ENCODE peak calls at places on chromosomes 4 and X, in ten cellular contexts. One of them, this sample, is unnamed.

GRCh38 chr4:165209796-165210195 is 2.4 kb downstream of the KLHL2 start:
- DNase-seq in DND-41: no peak
- DNase-seq in IMR-90: no peak
- DNase-seq in fibroblast of lung: no peak
- DNase-seq in neural progenitor cell: no peak
- DNase-seq in PC-3: peak
- DNase-seq in NT2/D1: no peak
- DNase-seq in HepG2: no peak
- DNase-seq in H9: no peak
- DNase-seq in mammary epithelial cell: no peak
- DNase-seq in this sample: no peak

GRCh38 chrX:153460826-153461225 is 9.6 kb downstream of the HAUS7 start:
- DNase-seq in fibroblast of lung: peak
- DNase-seq in PC-3: peak
- DNase-seq in DND-41: peak
- DNase-seq in mammary epithelial cell: no peak
- DNase-seq in HepG2: peak
- DNase-seq in NT2/D1: no peak
- DNase-seq in neural progenitor cell: peak
- DNase-seq in H9: peak
- DNase-seq in IMR-90: peak
- DNase-seq in this sample: peak

GRCh38 chrX:37302569-37302968 is 46.6 kb upstream of the PRRG1 start:
- DNase-seq in mammary epithelial cell: peak
- DNase-seq in neural progenitor cell: peak
- DNase-seq in IMR-90: peak
- DNase-seq in NT2/D1: no peak
- DNase-seq in fibroblast of lung: peak
- DNase-seq in DND-41: no peak
- DNase-seq in PC-3: peak
- DNase-seq in H9: peak
- DNase-seq in HepG2: peak
- DNase-seq in this sample: no peak

GRCh38 chrX:69546417-69546816 is 42.3 kb downstream of the NALF2 start:
- DNase-seq in DND-41: no peak
- DNase-seq in PC-3: no peak
- DNase-seq in IMR-90: no peak
- DNase-seq in neural progenitor cell: no peak
- DNase-seq in HepG2: peak
- DNase-seq in mammary epithelial cell: no peak
- DNase-seq in NT2/D1: no peak
- DNase-seq in H9: peak
- DNase-seq in fibroblast of lung: no peak
- DNase-seq in this sample: peak

GRCh38 chr4:91028223-91028622 is 901.0 kb downstream of the CCSER1 start:
- DNase-seq in fibroblast of lung: no peak
- DNase-seq in NT2/D1: no peak
- DNase-seq in IMR-90: no peak
- DNase-seq in H9: no peak
- DNase-seq in neural progenitor cell: no peak
- DNase-seq in mammary epithelial cell: no peak
- DNase-seq in HepG2: no peak
- DNase-seq in PC-3: no peak
- DNase-seq in DND-41: no peak
- DNase-seq in this sample: no peak

GRCh38 chr4:182969651-182970279 is 52.6 kb upstream of the DCTD start:
- DNase-seq in fibroblast of lung: no peak
- DNase-seq in mammary epithelial cell: no peak
- DNase-seq in neural progenitor cell: no peak
- DNase-seq in H9: no peak
- DNase-seq in HepG2: no peak
- DNase-seq in IMR-90: no peak
- DNase-seq in NT2/D1: no peak
- DNase-seq in PC-3: peak
- DNase-seq in DND-41: no peak
- DNase-seq in this sample: no peak

GRCh38 chrX:17613979-17614572 is 123.2 kb upstream of the SCML1 start:
- DNase-seq in HepG2: peak
- DNase-seq in IMR-90: peak
- DNase-seq in H9: no peak
- DNase-seq in mammary epithelial cell: peak
- DNase-seq in DND-41: no peak
- DNase-seq in NT2/D1: no peak
- DNase-seq in neural progenitor cell: no peak
- DNase-seq in PC-3: peak
- DNase-seq in fibroblast of lung: peak
- DNase-seq in this sample: no peak

GRCh38 chr4:16136321-16136720 is 52.5 kb upstream of the PROM1 start:
- DNase-seq in fibroblast of lung: no peak
- DNase-seq in HepG2: no peak
- DNase-seq in neural progenitor cell: no peak
- DNase-seq in PC-3: no peak
- DNase-seq in DND-41: no peak
- DNase-seq in H9: no peak
- DNase-seq in mammary epithelial cell: no peak
- DNase-seq in IMR-90: no peak
- DNase-seq in NT2/D1: no peak
- DNase-seq in this sample: no peak

GRCh38 chr4:157314906-157315305 is 94.4 kb downstream of the GRIA2 start:
- DNase-seq in PC-3: no peak
- DNase-seq in fibroblast of lung: no peak
- DNase-seq in NT2/D1: no peak
- DNase-seq in H9: no peak
- DNase-seq in mammary epithelial cell: no peak
- DNase-seq in DND-41: no peak
- DNase-seq in HepG2: no peak
- DNase-seq in IMR-90: no peak
- DNase-seq in neural progenitor cell: no peak
- DNase-seq in this sample: no peak

GRCh38 chr4:3320361-3321023 is 27.7 kb downstream of the RGS12 start:
- DNase-seq in fibroblast of lung: no peak
- DNase-seq in IMR-90: no peak
- DNase-seq in H9: peak
- DNase-seq in DND-41: no peak
- DNase-seq in PC-3: no peak
- DNase-seq in mammary epithelial cell: no peak
- DNase-seq in neural progenitor cell: no peak
- DNase-seq in NT2/D1: no peak
- DNase-seq in HepG2: no peak
- DNase-seq in this sample: peak

GRCh38 chr4:74544655-74545361 is 99.9 kb downstream of the AREG start:
- DNase-seq in neural progenitor cell: no peak
- DNase-seq in DND-41: no peak
- DNase-seq in fibroblast of lung: no peak
- DNase-seq in PC-3: no peak
- DNase-seq in NT2/D1: no peak
- DNase-seq in H9: no peak
- DNase-seq in IMR-90: peak
- DNase-seq in HepG2: peak
- DNase-seq in mammary epithelial cell: no peak
- DNase-seq in this sample: no peak

GRCh38 chr4:157763490-157763889 is 409.3 kb downstream of the GASK1B start:
- DNase-seq in NT2/D1: no peak
- DNase-seq in DND-41: no peak
- DNase-seq in PC-3: no peak
- DNase-seq in HepG2: no peak
- DNase-seq in neural progenitor cell: no peak
- DNase-seq in H9: no peak
- DNase-seq in fibroblast of lung: no peak
- DNase-seq in IMR-90: no peak
- DNase-seq in mammary epithelial cell: no peak
- DNase-seq in this sample: no peak

GRCh38 chr4:127239902-127240575 is 392.7 kb upstream of the INTU start:
- DNase-seq in neural progenitor cell: no peak
- DNase-seq in NT2/D1: no peak
- DNase-seq in H9: no peak
- DNase-seq in fibroblast of lung: no peak
- DNase-seq in IMR-90: no peak
- DNase-seq in mammary epithelial cell: no peak
- DNase-seq in DND-41: no peak
- DNase-seq in PC-3: no peak
- DNase-seq in HepG2: no peak
- DNase-seq in this sample: no peak

GRCh38 chr4:127236875-127237274 is 395.9 kb upstream of the INTU start:
- DNase-seq in fibroblast of lung: peak
- DNase-seq in mammary epithelial cell: no peak
- DNase-seq in DND-41: no peak
- DNase-seq in PC-3: no peak
- DNase-seq in IMR-90: peak
- DNase-seq in neural progenitor cell: no peak
- DNase-seq in H9: no peak
- DNase-seq in HepG2: no peak
- DNase-seq in NT2/D1: no peak
- DNase-seq in this sample: no peak

GRCh38 chr4:127244515-127244914 is 388.2 kb upstream of the INTU start:
- DNase-seq in PC-3: no peak
- DNase-seq in H9: no peak
- DNase-seq in IMR-90: no peak
- DNase-seq in fibroblast of lung: no peak
- DNase-seq in NT2/D1: no peak
- DNase-seq in HepG2: no peak
- DNase-seq in neural progenitor cell: no peak
- DNase-seq in DND-41: no peak
- DNase-seq in mammary epithelial cell: no peak
- DNase-seq in this sample: no peak

GRCh38 chr4:127240721-127241120 is 392.0 kb upstream of the INTU start:
- DNase-seq in H9: no peak
- DNase-seq in NT2/D1: no peak
- DNase-seq in PC-3: no peak
- DNase-seq in neural progenitor cell: no peak
- DNase-seq in mammary epithelial cell: no peak
- DNase-seq in DND-41: no peak
- DNase-seq in HepG2: no peak
- DNase-seq in IMR-90: no peak
- DNase-seq in fibroblast of lung: peak
- DNase-seq in this sample: no peak
- H3K9ac ChIP-seq in H9: no peak
- H3K9ac ChIP-seq in NT2/D1: no peak
- H3K9ac ChIP-seq in PC-3: no peak
- H3K9ac ChIP-seq in neural progenitor cell: no peak
- H3K9ac ChIP-seq in mammary epithelial cell: no peak
- H3K9ac ChIP-seq in DND-41: no peak
- H3K9ac ChIP-seq in HepG2: no peak
- H3K9ac ChIP-seq in IMR-90: no peak
- H3K9ac ChIP-seq in fibroblast of lung: no peak
- H3K9ac ChIP-seq in this sample: no peak

DNA sequence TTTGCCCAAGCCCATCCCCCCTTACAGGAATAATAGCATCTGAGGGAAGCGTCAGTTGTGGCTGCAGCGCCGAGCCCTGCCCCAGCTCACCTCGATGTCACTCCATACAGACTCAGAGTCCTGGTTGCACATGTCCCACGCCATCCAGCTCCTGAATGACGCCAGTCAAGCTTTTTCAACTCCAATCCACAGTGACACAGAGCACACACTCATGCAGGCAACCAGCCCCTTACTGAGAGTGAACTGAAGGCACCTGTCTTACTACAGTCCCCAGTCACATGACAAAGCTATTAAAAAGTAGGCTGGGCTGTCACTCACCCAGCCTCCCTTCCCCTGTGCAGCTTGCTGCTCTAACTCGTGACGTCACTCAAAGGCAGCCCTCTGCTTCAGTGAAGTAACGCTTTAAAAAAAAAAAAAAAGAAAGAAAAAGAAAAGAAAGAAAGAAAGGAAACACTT is at the start of gene PPARGC1A:
- DNase-seq in NT2/D1: no peak
- DNase-seq in fibroblast of lung: peak
- DNase-seq in H9: no peak
- DNase-seq in mammary epithelial cell: peak
- DNase-seq in neural progenitor cell: peak
- DNase-seq in IMR-90: peak
- DNase-seq in HepG2: peak
- DNase-seq in PC-3: no peak
- DNase-seq in DND-41: no peak
- DNase-seq in this sample: peak
- H3K9ac ChIP-seq in NT2/D1: no peak
- H3K9ac ChIP-seq in fibroblast of lung: peak
- H3K9ac ChIP-seq in H9: no peak
- H3K9ac ChIP-seq in mammary epithelial cell: no peak
- H3K9ac ChIP-seq in neural progenitor cell: no peak
- H3K9ac ChIP-seq in IMR-90: peak
- H3K9ac ChIP-seq in HepG2: peak
- H3K9ac ChIP-seq in PC-3: no peak
- H3K9ac ChIP-seq in DND-41: no peak
- H3K9ac ChIP-seq in this sample: peak

GRCh38 chr4:186758929-186759682 is 35.5 kb upstream of the FAT1 start:
- DNase-seq in IMR-90: no peak
- DNase-seq in fibroblast of lung: no peak
- DNase-seq in PC-3: no peak
- DNase-seq in neural progenitor cell: no peak
- DNase-seq in DND-41: no peak
- DNase-seq in H9: no peak
- DNase-seq in HepG2: no peak
- DNase-seq in NT2/D1: no peak
- DNase-seq in mammary epithelial cell: no peak
- DNase-seq in this sample: no peak
- H3K9ac ChIP-seq in IMR-90: no peak
- H3K9ac ChIP-seq in fibroblast of lung: no peak
- H3K9ac ChIP-seq in PC-3: no peak
- H3K9ac ChIP-seq in neural progenitor cell: no peak
- H3K9ac ChIP-seq in DND-41: no peak
- H3K9ac ChIP-seq in H9: no peak
- H3K9ac ChIP-seq in HepG2: no peak
- H3K9ac ChIP-seq in NT2/D1: no peak
- H3K9ac ChIP-seq in mammary epithelial cell: no peak
- H3K9ac ChIP-seq in this sample: no peak

GRCh38 chr4:155972098-155972497 is 18.4 kb upstream of the CTSO start:
- DNase-seq in NT2/D1: no peak
- DNase-seq in mammary epithelial cell: no peak
- DNase-seq in HepG2: no peak
- DNase-seq in neural progenitor cell: peak
- DNase-seq in fibroblast of lung: peak
- DNase-seq in H9: peak
- DNase-seq in DND-41: no peak
- DNase-seq in IMR-90: peak
- DNase-seq in PC-3: peak
- DNase-seq in this sample: no peak

GRCh38 chr4:155974957-155975356 is 21.3 kb upstream of the CTSO start:
- DNase-seq in mammary epithelial cell: no peak
- DNase-seq in fibroblast of lung: no peak
- DNase-seq in PC-3: no peak
- DNase-seq in NT2/D1: no peak
- DNase-seq in HepG2: no peak
- DNase-seq in H9: no peak
- DNase-seq in DND-41: no peak
- DNase-seq in neural progenitor cell: no peak
- DNase-seq in IMR-90: no peak
- DNase-seq in this sample: no peak

GRCh38 chr4:155978810-155979209 is 25.1 kb upstream of the CTSO start:
- DNase-seq in NT2/D1: no peak
- DNase-seq in HepG2: no peak
- DNase-seq in H9: no peak
- DNase-seq in neural progenitor cell: no peak
- DNase-seq in DND-41: no peak
- DNase-seq in fibroblast of lung: no peak
- DNase-seq in PC-3: no peak
- DNase-seq in IMR-90: no peak
- DNase-seq in mammary epithelial cell: no peak
- DNase-seq in this sample: no peak

GRCh38 chr4:155974476-155974749 is 20.7 kb upstream of the CTSO start:
- DNase-seq in DND-41: no peak
- DNase-seq in NT2/D1: no peak
- DNase-seq in H9: no peak
- DNase-seq in fibroblast of lung: no peak
- DNase-seq in neural progenitor cell: no peak
- DNase-seq in PC-3: no peak
- DNase-seq in IMR-90: peak
- DNase-seq in HepG2: no peak
- DNase-seq in mammary epithelial cell: no peak
- DNase-seq in this sample: no peak

GRCh38 chr4:155973639-155974475 is 20.2 kb upstream of the CTSO start:
- DNase-seq in HepG2: no peak
- DNase-seq in fibroblast of lung: no peak
- DNase-seq in mammary epithelial cell: no peak
- DNase-seq in IMR-90: peak
- DNase-seq in PC-3: peak
- DNase-seq in H9: no peak
- DNase-seq in NT2/D1: no peak
- DNase-seq in neural progenitor cell: peak
- DNase-seq in DND-41: no peak
- DNase-seq in this sample: no peak
- H3K9ac ChIP-seq in HepG2: no peak
- H3K9ac ChIP-seq in fibroblast of lung: no peak
- H3K9ac ChIP-seq in mammary epithelial cell: no peak
- H3K9ac ChIP-seq in IMR-90: no peak
- H3K9ac ChIP-seq in PC-3: no peak
- H3K9ac ChIP-seq in H9: no peak
- H3K9ac ChIP-seq in NT2/D1: no peak
- H3K9ac ChIP-seq in neural progenitor cell: no peak
- H3K9ac ChIP-seq in DND-41: no peak
- H3K9ac ChIP-seq in this sample: no peak

This sample was measured in kidney.